ENCODE peak calls at places on chromosomes 4 and X, in five cellular contexts. B, T, W, V and A are unnamed samples.

GRCh38 chr4:115668396-115668795 is 555.0 kb upstream of the NDST4 start:
- DNase-seq in B (no peak), T (no peak), W (no peak), V (no peak), A (no peak)

GRCh38 chr4:110898290-110898689 is 275.4 kb upstream of the PITX2 start:
- DNase-seq in B (no peak), T (no peak), W (no peak), V (no peak), A (no peak)

GRCh38 chrX:23100826-23101225 is 101.1 kb downstream of the DDX53 start:
- DNase-seq in B (no peak), T (no peak), W (no peak), V (no peak), A (no peak)

GRCh38 chr4:45944000-45944399 is 179.9 kb downstream of the GABRG1 start:
- DNase-seq in B (no peak), T (no peak), W (no peak), V (no peak), A (no peak)

GRCh38 chr4:39023059-39023458 is 9.2 kb downstream of the TMEM156 start:
- DNase-seq in B (no peak), T (no peak), W (no peak), V (no peak), A (no peak)

GRCh38 chr4:37725718-37726117 is 39.5 kb upstream of the RELL1 start:
- DNase-seq in B (no peak), T (no peak), W (no peak), V (no peak), A (no peak)

GRCh38 chrX:135544338-135544948 is 24.0 kb downstream of the INTS6L start:
- DNase-seq in B (no peak), T (no peak), W (no peak), V (no peak), A (peak; percentile 52)

GRCh38 chr4:7985072-7985471 is 45.4 kb upstream of the AFAP1 start:
- DNase-seq in B (no peak), T (no peak), W (no peak), V (no peak), A (no peak)

GRCh38 chrX:100979881-100980607 is 10.5 kb downstream of the ARL13A start:
- DNase-seq in B (no peak), T (no peak), W (peak; percentile 8), V (no peak), A (no peak)

GRCh38 chrX:133333154-133333750 is 82.0 kb downstream of the GPC4 start:
- DNase-seq in B (no peak), T (no peak), W (no peak), V (no peak), A (no peak)

GRCh38 chr4:971670-972500 is 1.5 kb downstream of the DGKQ start:
- DNase-seq in B (no peak), T (no peak), W (no peak), V (peak; percentile 15), A (no peak)

GRCh38 chr4:141102367-141102766 is 30.9 kb downstream of the RNF150 start:
- DNase-seq in B (no peak), T (no peak), W (peak; percentile 1), V (no peak), A (no peak)

GRCh38 chrX:18674417-18674787 is 2.5 kb upstream of the RS1 start:
- DNase-seq in B (peak; percentile 37), T (peak; percentile 33), W (no peak), V (no peak), A (peak; percentile 38)

GRCh38 chrX:150567645-150568319 is 639 bp upstream of the MTM1 start:
- DNase-seq in B (no peak), T (peak; percentile 19), W (no peak), V (no peak), A (no peak)

GRCh38 chrX:150569155-150569477 is 695 bp downstream of the MTM1 start:
- DNase-seq in B (no peak), T (no peak), W (no peak), V (no peak), A (peak; percentile 20)

GRCh38 chrX:150572206-150572605 is 3.8 kb downstream of the MTM1 start:
- DNase-seq in B (no peak), T (no peak), W (no peak), V (no peak), A (no peak)

GRCh38 chrX:150568320-150569154 is at the start of gene MTM1:
- DNase-seq in B (peak; percentile 93), T (peak; percentile 97), W (peak; percentile 96), V (peak; percentile 93), A (peak; percentile 95)

GRCh38 chrX:150570512-150570911 is 2.1 kb downstream of the MTM1 start:
- DNase-seq in B (no peak), T (no peak), W (no peak), V (no peak), A (no peak)
- H3K4me3 ChIP-seq in B (no peak overlapping the region), T (no peak overlapping the region), W (no peak overlapping the region), V (no peak overlapping the region), A (no peak overlapping the region)

GRCh38 chr4:150127757-150128156 is 49.5 kb downstream of the DCLK2 start:
- DNase-seq in B (no peak), T (no peak), W (no peak), V (no peak), A (no peak)
- H3K27ac ChIP-seq in B (no peak overlapping the region), T (no peak overlapping the region), W (no peak overlapping the region), V (no peak overlapping the region), A (no peak overlapping the region)

GRCh38 chr4:147633113-147633512 is 15.9 kb downstream of the TMEM184C start:
- DNase-seq in B (no peak), T (no peak), W (no peak), V (no peak), A (peak; percentile 74)
- TF ChIP-seq CTCF in B (no peak), T (no peak), W (no peak), V (no peak), A (no peak)

DNA sequence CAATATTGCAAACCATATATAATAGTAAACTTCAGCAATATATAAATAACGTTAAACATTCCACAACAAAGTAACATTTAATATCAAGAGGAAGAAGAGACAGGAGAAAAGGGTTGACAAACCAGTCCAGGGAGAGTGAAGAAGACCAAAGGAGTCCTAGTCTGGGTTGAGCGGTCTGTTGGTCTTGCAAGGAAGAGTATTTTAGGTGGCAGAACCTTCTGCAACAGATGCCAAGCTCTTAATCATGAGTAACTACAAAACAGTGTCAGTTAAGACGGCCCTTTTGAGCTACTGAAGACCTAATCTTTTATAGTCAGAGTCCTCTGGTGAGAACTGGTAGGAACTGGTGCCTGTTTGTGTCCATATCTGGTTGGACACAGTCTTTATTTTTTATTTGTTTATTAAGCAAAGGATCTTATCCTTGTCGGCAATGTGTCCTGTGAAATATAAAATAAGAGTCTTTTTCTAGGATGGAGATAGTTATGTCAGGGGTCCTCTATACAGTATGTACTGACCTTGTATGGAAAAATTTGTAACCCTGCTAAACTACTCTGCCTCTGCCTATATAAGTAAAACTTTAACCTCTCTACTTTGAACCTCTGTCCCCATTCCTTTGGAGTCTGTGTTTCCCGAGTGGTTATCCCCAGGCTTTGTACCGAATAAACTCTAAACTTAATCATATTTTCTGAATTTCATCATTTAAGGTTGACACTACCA is 47.2 kb downstream of the FAM13A start:
- DNase-seq in B (no peak), T (no peak), W (no peak), V (no peak), A (no peak)
- H3K4me3 ChIP-seq in B (no peak overlapping the region), T (no peak overlapping the region), W (no peak overlapping the region), V (no peak overlapping the region), A (no peak overlapping the region)

GRCh38 chrX:259692-260355 is 21.4 kb upstream of the PLCXD1 start:
- DNase-seq in B (no peak), T (peak; percentile 52), W (peak; percentile 54), V (no peak), A (no peak)
- H3K27ac ChIP-seq in B (no peak overlapping the region), T (no peak overlapping the region), W (peak overlapping the region; percentile 72), V (no peak overlapping the region), A (no peak overlapping the region)